ENCODE peak calls at places on chromosomes 13 and 19, in seven cellular contexts. A is PC-3, T is IMR-90, O is GM23248, N is fibroblast of lung, M is mesenchymal stem cell, S is HCT116. C is an unnamed sample.

GRCh38 chr13:67977081-67977480 is 746.9 kb upstream of the PCDH9 start:
- DNase-seq in M (no peak), N (no peak), A (no peak), S (no peak), T (no peak), O (no peak), C (no peak)

GRCh38 chr19:56111601-56112312 is 9.3 kb downstream of the ZNF787 start:
- DNase-seq in M (no peak), O (no peak), N (no peak), T (no peak), S (no peak), A (no peak), C (no peak)

GRCh38 chr13:111204438-111205177 is 89.5 kb downstream of the ARHGEF7 start:
- DNase-seq in N (peak), S (no peak), A (no peak), O (peak), T (peak), M (peak), C (no peak)

GRCh38 chr13:77000475-77000874 is 8.6 kb downstream of the CLN5 start:
- DNase-seq in A (peak), M (no peak), N (no peak), T (no peak), O (peak), S (no peak), C (no peak)

GRCh38 chr13:113820813-113821651 is 42.8 kb downstream of the GAS6 start:
- DNase-seq in O (peak), A (peak), T (peak), M (peak), S (no peak), N (peak), C (peak)

GRCh38 chr13:92602560-92602959 is 624.0 kb upstream of the GPC6 start:
- DNase-seq in M (peak), N (peak), A (no peak), T (peak), O (no peak), S (no peak), C (no peak)

GRCh38 chr13:52001120-52001731 is 10.0 kb downstream of the ATP7B start:
- DNase-seq in A (peak), T (peak), N (peak), M (peak), S (peak), O (peak), C (peak)

GRCh38 chr19:29499921-29500590 is 25.7 kb upstream of the VSTM2B start:
- DNase-seq in T (no peak), A (no peak), N (no peak), O (no peak), M (no peak), S (no peak), C (no peak)

GRCh38 chr13:47990920-47991466 is 10.1 kb downstream of the SUCLA2 start:
- DNase-seq in O (no peak), T (no peak), M (no peak), A (no peak), S (no peak), N (no peak), C (no peak)

GRCh38 chr19:40716031-40716654 is 543 bp downstream of the COQ8B start:
- DNase-seq in N (no peak), T (peak), M (no peak), S (peak), A (peak), O (peak), C (peak)

GRCh38 chr13:111480976-111481375 is 160.5 kb downstream of the TEX29 start:
- DNase-seq in A (no peak), S (no peak), M (no peak), T (no peak), N (no peak), O (no peak), C (no peak)

GRCh38 chr19:31421856-31422255 is 72.6 kb upstream of the TSHZ3 start:
- DNase-seq in M (no peak), S (no peak), T (no peak), N (no peak), A (no peak), O (no peak), C (no peak)

GRCh38 chr13:41562083-41562482 is 104.7 kb downstream of the RGCC start:
- DNase-seq in M (peak), T (peak), S (no peak), A (no peak), N (peak), O (peak), C (no peak)

GRCh38 chr19:10112037-10112751 is 701 bp downstream of the P2RY11 start:
- DNase-seq in M (peak), A (peak), S (no peak), T (no peak), N (no peak), O (peak), C (no peak)

GRCh38 chr19:4083677-4084546 is 17.2 kb upstream of the ZBTB7A start:
- DNase-seq in A (peak), T (no peak), N (no peak), O (no peak), M (no peak), S (no peak), C (no peak)

GRCh38 chr13:99956473-99957349 is 14.9 kb downstream of the ZIC5 start:
- DNase-seq in S (no peak), A (no peak), M (no peak), N (no peak), O (peak), T (no peak), C (no peak)

GRCh38 chr13:79307866-79308298 is 98.2 kb downstream of the RBM26 start:
- DNase-seq in T (peak), A (peak), M (no peak), O (peak), S (no peak), N (peak), C (no peak)

GRCh38 chr19:422213-422916 is 13.4 kb upstream of the C2CD4C start:
- DNase-seq in A (no peak), N (no peak), S (no peak), T (no peak), M (no peak), O (no peak), C (no peak)

GRCh38 chr13:84567848-84568247 is 685.6 kb upstream of the SLITRK1 start:
- DNase-seq in M (no peak), O (no peak), A (no peak), N (no peak), T (no peak), S (no peak), C (no peak)

GRCh38 chr19:52646571-52647222 is 8.5 kb upstream of the ZNF83 start:
- DNase-seq in T (peak), S (no peak), N (peak), O (no peak), M (no peak), A (no peak), C (no peak)

GRCh38 chr19:39524495-39524894 is 8.2 kb downstream of the EID2B start:
- DNase-seq in S (no peak), A (no peak), M (no peak), T (no peak), N (no peak), O (no peak), C (no peak)

GRCh38 chr13:90933097-90933826 is 414.2 kb upstream of the MIR17HG start:
- DNase-seq in S (no peak), N (no peak), T (no peak), A (peak), M (peak), O (no peak), C (no peak)

GRCh38 chr19:12159773-12160414 is 3.0 kb upstream of the ZNF136 start:
- DNase-seq in M (no peak), O (no peak), A (no peak), S (no peak), T (no peak), N (no peak), C (no peak)

GRCh38 chr13:113976711-113977684 is 3.1 kb upstream of the C13orf46 start:
- DNase-seq in M (no peak), S (no peak), T (peak), O (peak), N (peak), A (peak), C (no peak)

GRCh38 chr19:48772503-48772953 is 17.2 kb downstream of the FGF21 start:
- DNase-seq in S (no peak), T (no peak), M (no peak), A (no peak), N (no peak), O (peak), C (no peak)

GRCh38 chr13:72149701-72150100 is 282.7 kb upstream of the DACH1 start:
- DNase-seq in T (no peak), M (no peak), O (no peak), N (peak), S (no peak), A (no peak), C (no peak)

GRCh38 chr13:97506511-97506910 is 72.5 kb downstream of the RAP2A start:
- DNase-seq in A (no peak), S (no peak), T (peak), N (no peak), M (peak), O (peak), C (no peak)

GRCh38 chr19:21586341-21587116 is 81.1 kb downstream of the ZNF429 start:
- DNase-seq in O (peak), S (no peak), M (no peak), A (no peak), N (no peak), T (no peak), C (no peak)

GRCh38 chr19:56367829-56368711 is 25.3 kb downstream of the ZNF582 start:
- DNase-seq in O (peak), M (peak), A (no peak), N (peak), T (peak), S (no peak), C (peak)

GRCh38 chr19:40815223-40815622 is 16.2 kb downstream of the EGLN2 start:
- DNase-seq in S (no peak), A (no peak), M (no peak), N (no peak), T (no peak), O (no peak), C (no peak)

GRCh38 chr13:95323930-95324662 is 22.8 kb upstream of the ABCC4 start:
- DNase-seq in O (no peak), M (no peak), N (no peak), A (no peak), S (no peak), T (no peak), C (no peak)

GRCh38 chr19:42153606-42154405 is 21.6 kb upstream of the POU2F2 start:
- DNase-seq in A (no peak), S (no peak), T (no peak), O (no peak), N (no peak), M (no peak), C (no peak)

GRCh38 chr13:44747179-44747578 is 171.0 kb upstream of the TSC22D1 start:
- DNase-seq in O (peak), M (no peak), T (no peak), N (no peak), A (no peak), S (no peak), C (no peak)

GRCh38 chr19:19465436-19466070 is 49.8 kb downstream of the TSSK6 start:
- DNase-seq in S (no peak), O (no peak), A (no peak), T (no peak), N (no peak), M (no peak), C (no peak)

GRCh38 chr13:93248627-93249047 is 22.0 kb downstream of the GPC6 start:
- DNase-seq in S (no peak), T (peak), N (peak), M (peak), O (no peak), A (peak), C (no peak)

GRCh38 chr19:525857-526419 is 5.6 kb upstream of the CDC34 start:
- DNase-seq in O (no peak), A (no peak), N (no peak), S (no peak), T (no peak), M (no peak), C (no peak)

GRCh38 chr19:7887408-7888144 is 734 bp upstream of the LRRC8E start:
- DNase-seq in A (no peak), M (no peak), O (no peak), S (no peak), T (no peak), N (no peak), C (no peak)
- H2AFZ ChIP-seq in A (peak), M (no peak), O (peak), S (no peak), T (peak), N (no peak), C (no peak)

GRCh38 chr19:3033595-3034193 is 4.6 kb upstream of the TLE2 start:
- DNase-seq in A (no peak), T (no peak), N (no peak), S (no peak), M (no peak), O (no peak), C (no peak)

GRCh38 chr19:3036119-3036794 is 7.2 kb upstream of the TLE2 start:
- DNase-seq in N (peak), O (peak), T (peak), M (peak), A (peak), S (peak), C (peak)

GRCh38 chr19:3035542-3036118 is 6.5 kb upstream of the TLE2 start:
- DNase-seq in A (peak), S (peak), T (peak), O (peak), N (peak), M (peak), C (peak)

GRCh38 chr19:3034194-3034844 is 5.2 kb upstream of the TLE2 start:
- DNase-seq in N (peak), T (peak), A (no peak), S (no peak), M (peak), O (no peak), C (no peak)

DNA sequence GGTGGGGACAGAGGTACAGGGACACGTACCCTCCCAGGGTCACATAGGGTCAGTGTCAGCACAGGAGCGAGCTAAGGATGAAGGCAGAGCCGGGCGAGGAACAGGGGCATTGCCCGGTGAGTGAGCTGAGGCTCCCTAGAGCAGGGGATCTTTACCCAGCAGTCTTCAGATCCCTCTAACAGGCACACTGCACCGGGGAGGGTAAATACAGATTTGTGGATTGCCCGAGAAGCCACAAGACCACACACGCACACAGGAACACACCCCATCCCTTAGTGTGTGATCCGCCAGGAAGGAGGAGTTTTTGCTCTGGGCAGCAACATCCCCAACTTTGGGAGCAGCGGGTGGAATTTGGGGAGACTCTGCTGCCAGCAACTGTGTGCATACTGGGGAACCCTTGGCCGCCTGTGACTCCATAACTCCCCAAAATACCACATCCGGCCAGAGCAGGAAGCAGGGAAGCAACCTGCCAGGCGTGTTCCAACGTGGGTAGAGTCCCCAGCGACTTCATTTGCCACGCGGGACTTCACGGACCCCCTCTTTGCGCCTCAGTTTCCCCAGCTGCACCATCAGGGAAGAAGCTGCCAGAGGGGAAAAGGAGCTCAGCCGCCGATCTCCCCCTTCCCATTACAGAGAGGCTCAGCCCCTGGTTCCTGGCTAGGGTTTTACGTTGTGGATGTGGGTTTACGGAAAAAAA is 5.9 kb upstream of the TLE2 start:
- DNase-seq in O (peak), A (no peak), S (no peak), N (peak), T (peak), M (peak), C (no peak)
- H2AFZ ChIP-seq in O (peak), A (peak), S (no peak), N (peak), T (peak), M (peak), C (peak)

DNA sequence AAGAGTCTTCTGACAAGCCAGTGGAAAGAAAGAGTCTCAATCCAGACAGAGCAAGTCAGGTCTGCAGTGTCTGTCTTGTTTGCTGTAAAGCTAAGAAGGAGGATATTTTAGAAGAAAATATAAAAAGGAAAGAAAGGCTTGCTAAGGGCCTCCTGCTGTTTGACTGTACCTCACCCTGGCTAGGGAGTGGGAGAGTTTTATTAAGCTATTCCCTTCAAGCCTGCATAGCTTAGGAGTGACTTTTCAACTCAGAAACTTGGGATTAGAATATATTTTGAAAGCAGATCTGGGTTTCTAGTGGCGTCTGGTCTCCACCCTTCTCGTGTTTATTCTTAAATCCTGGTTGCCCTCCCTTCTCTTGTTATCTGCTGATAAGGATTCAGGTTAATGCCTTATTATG is 460.0 kb downstream of the COG6 start:
- DNase-seq in T (no peak), A (no peak), O (peak), N (no peak), S (no peak), M (no peak), C (no peak)
- H2AFZ ChIP-seq in T (no peak), A (no peak), O (peak), N (no peak), S (peak), M (no peak), C (no peak)

GRCh38 chr13:21061077-21061945 is at the start of gene LATS2:
- DNase-seq in N (peak), O (peak), S (peak), M (peak), T (peak), A (peak), C (peak)
- H2AFZ ChIP-seq in N (peak), O (peak), S (peak), M (peak), T (peak), A (peak), C (peak)

GRCh38 chr19:54418030-54418929 is 3.0 kb downstream of the TTYH1 start:
- DNase-seq in A (no peak), S (no peak), T (peak), N (peak), M (peak), O (peak), C (no peak)
- H2AFZ ChIP-seq in A (no peak), S (no peak), T (peak), N (peak), M (no peak), O (no peak), C (no peak)

DNA sequence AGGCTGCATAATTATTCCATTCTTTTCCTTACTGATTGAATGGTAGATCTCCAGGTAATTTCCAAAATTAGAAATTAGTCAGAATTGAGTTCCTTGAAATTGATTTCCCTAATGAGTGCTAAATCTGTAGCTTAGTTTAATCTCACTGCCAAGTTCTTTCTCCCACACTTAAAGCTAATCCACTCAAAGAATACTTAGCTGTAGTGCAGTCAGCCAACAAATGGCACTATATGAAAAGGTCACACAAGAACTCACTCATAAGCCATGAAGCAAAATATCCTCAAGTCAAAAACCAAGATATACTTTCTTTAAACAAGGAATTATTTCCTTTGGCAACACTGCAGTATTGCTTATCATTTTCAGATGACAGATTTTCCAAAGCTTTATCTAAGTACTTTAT is 62.0 kb downstream of the XPO4 start:
- DNase-seq in O (no peak), T (no peak), N (peak), M (no peak), A (no peak), S (no peak), C (no peak)
- H2AFZ ChIP-seq in O (no peak), T (no peak), N (no peak), M (no peak), A (no peak), S (no peak), C (no peak)